ENCODE peak calls at places on chromosomes 3 and 15, in seven cellular contexts. I is HepG2, T is GM12878, F is H1, K is GM12892, E is K562, V is SK-N-SH. Y is an unnamed sample.

GRCh38 chr15:41557673-41558399 is 1.2 kb upstream of the TYRO3 start:
- DNase-seq in I (peak; percentile 47), T (peak; percentile 7), F (peak; percentile 84), K (peak; percentile 43), E (peak; percentile 79), V (peak; percentile 89), Y (peak; percentile 69)

GRCh38 chr15:78304487-78305413 is 5.3 kb upstream of the SKIC8 start:
- DNase-seq in I (no peak), T (no peak), F (peak; percentile 43), K (no peak), E (no peak), V (no peak), Y (no peak)

GRCh38 chr3:153209596-153209995 is 47.6 kb downstream of the RAP2B start:
- DNase-seq in I (no peak), T (no peak), F (peak; percentile 64), K (no peak), E (no peak), V (no peak), Y (no peak)

GRCh38 chr3:124273651-124274050 is 281.7 kb upstream of the ROPN1 start:
- DNase-seq in I (no peak), T (no peak), F (no peak), K (no peak), E (no peak), V (no peak), Y (no peak)

GRCh38 chr3:167109746-167110145 is 270.4 kb downstream of the ZBBX start:
- DNase-seq in I (no peak), T (no peak), F (no peak), K (no peak), E (no peak), V (no peak), Y (no peak)

GRCh38 chr15:82315519-82316246 is 33.6 kb downstream of the GOLGA6L10 start:
- DNase-seq in I (no peak), T (no peak), F (no peak), K (no peak), E (no peak), V (no peak), Y (no peak)

GRCh38 chr3:16907245-16907644 is 22.5 kb downstream of the PLCL2 start:
- DNase-seq in I (no peak), T (no peak), F (no peak), K (no peak), E (peak; percentile 16), V (no peak), Y (no peak)

GRCh38 chr15:40845511-40846284 is 1.9 kb downstream of the SPINT1 start:
- DNase-seq in I (peak; percentile 86), T (no peak), F (no peak), K (no peak), E (peak; percentile 19), V (no peak), Y (no peak)

GRCh38 chr3:170344971-170345370 is 12.5 kb upstream of the SKIL start:
- DNase-seq in I (no peak), T (no peak), F (no peak), K (no peak), E (no peak), V (no peak), Y (no peak)

GRCh38 chr3:41632705-41633104 is 329.2 kb downstream of the ULK4 start:
- DNase-seq in I (no peak), T (no peak), F (no peak), K (no peak), E (no peak), V (no peak), Y (no peak)

GRCh38 chr3:127799476-127800222 is 22.7 kb downstream of the MGLL start:
- DNase-seq in I (no peak), T (no peak), F (no peak), K (no peak), E (no peak), V (no peak), Y (no peak)

GRCh38 chr3:160784853-160785252 is 28.8 kb downstream of the PPM1L start:
- DNase-seq in I (no peak), T (no peak), F (no peak), K (no peak), E (no peak), V (no peak), Y (no peak)

GRCh38 chr3:196670335-196670734 is 30.8 kb downstream of the NRROS start:
- DNase-seq in I (no peak), T (no peak), F (no peak), K (no peak), E (no peak), V (no peak), Y (no peak)

GRCh38 chr3:44284949-44285348 is 43.3 kb downstream of the TOPAZ1 start:
- DNase-seq in I (no peak), T (no peak), F (no peak), K (no peak), E (no peak), V (no peak), Y (no peak)

GRCh38 chr15:79990997-79991334 is 20.0 kb upstream of the BCL2A1 start:
- DNase-seq in I (no peak), T (no peak), F (no peak), K (no peak), E (no peak), V (no peak), Y (no peak)

GRCh38 chr3:66165679-66166078 is 55.1 kb upstream of the SLC25A26 start:
- DNase-seq in I (no peak), T (no peak), F (no peak), K (no peak), E (peak; percentile 6), V (no peak), Y (no peak)

GRCh38 chr3:5811051-5811450 is 623.5 kb downstream of the EDEM1 start:
- DNase-seq in I (no peak), T (no peak), F (no peak), K (no peak), E (no peak), V (no peak), Y (no peak)

GRCh38 chr15:50234764-50235163 is 30.8 kb downstream of the HDC start:
- DNase-seq in I (no peak), T (no peak), F (no peak), K (no peak), E (no peak), V (no peak), Y (no peak)

DNA sequence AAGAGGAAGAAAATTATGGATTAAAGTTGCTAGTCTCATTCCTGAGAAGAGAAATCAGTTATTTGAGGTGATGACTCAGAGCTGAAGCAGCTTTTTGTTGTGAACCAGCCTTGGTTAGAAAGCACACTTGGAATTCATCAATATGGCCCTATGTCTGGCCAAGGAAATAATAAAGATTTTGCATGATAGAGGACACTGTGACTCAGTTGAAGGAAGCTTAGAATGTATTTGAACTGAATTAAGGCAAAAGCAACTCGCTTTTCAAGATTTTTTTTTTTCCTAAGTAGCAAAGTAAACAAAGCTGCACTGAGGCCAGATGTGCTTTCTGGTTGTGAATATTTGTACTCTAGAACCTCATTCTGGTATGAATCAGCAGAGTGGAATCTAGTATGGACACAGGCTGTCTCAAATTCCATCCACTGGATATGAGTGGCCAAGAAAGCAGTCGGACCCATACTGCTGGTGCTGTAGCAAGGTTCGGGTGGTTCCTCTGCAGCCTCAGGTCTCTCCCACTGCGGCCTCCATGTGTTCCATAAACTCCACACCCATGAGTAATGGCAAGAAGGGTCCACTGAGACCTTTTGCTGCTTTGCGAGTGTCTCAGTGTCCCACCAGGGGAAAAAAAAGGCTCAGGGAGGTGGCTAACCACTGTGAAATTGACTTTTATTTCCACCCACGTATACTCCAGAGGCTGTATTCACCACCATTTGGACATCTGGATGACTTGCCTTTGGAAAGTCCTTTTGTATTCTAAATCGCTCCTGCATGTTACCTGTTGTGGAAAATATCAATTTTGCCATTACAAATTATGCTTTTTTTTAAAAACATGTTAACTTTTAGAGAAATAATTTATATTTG is 53.1 kb downstream of the TGFBR2 start:
- DNase-seq in I (peak; percentile 78), T (no peak), F (no peak), K (no peak), E (no peak), V (no peak), Y (no peak)
- TF ChIP-seq POLR2AphosphoS5 in I (no peak), T (no peak), F (no peak), K (no peak), E (no peak), V (peak; percentile 57), Y (no peak)

GRCh38 chr15:39468828-39469227 is 112.1 kb upstream of the THBS1 start:
- DNase-seq in I (no peak), T (no peak), F (no peak), K (no peak), E (no peak), V (no peak), Y (no peak)

GRCh38 chr15:39468341-39468740 is 112.5 kb upstream of the THBS1 start:
- DNase-seq in I (no peak), T (no peak), F (no peak), K (no peak), E (no peak), V (no peak), Y (no peak)

GRCh38 chr15:39465843-39466242 is 115.0 kb upstream of the THBS1 start:
- DNase-seq in I (no peak), T (no peak), F (no peak), K (no peak), E (no peak), V (no peak), Y (no peak)

GRCh38 chr15:39462691-39463090 is 118.2 kb upstream of the THBS1 start:
- DNase-seq in I (no peak), T (no peak), F (no peak), K (no peak), E (no peak), V (no peak), Y (no peak)

GRCh38 chr15:39466428-39466827 is 114.5 kb upstream of the THBS1 start:
- DNase-seq in I (no peak), T (no peak), F (no peak), K (no peak), E (no peak), V (no peak), Y (no peak)
- TF ChIP-seq TAF1 in I (no peak), T (no peak), F (no peak), K (no peak), E (no peak), V (no peak), Y (no peak)

GRCh38 chr3:38016847-38017444 is 12.5 kb downstream of the PLCD1 start:
- DNase-seq in I (no peak), T (no peak), F (no peak), K (no peak), E (no peak), V (no peak), Y (no peak)
- TF ChIP-seq POLR2AphosphoS5 in I (no peak), T (no peak), F (no peak), K (no peak), E (no peak), V (no peak), Y (no peak)

DNA sequence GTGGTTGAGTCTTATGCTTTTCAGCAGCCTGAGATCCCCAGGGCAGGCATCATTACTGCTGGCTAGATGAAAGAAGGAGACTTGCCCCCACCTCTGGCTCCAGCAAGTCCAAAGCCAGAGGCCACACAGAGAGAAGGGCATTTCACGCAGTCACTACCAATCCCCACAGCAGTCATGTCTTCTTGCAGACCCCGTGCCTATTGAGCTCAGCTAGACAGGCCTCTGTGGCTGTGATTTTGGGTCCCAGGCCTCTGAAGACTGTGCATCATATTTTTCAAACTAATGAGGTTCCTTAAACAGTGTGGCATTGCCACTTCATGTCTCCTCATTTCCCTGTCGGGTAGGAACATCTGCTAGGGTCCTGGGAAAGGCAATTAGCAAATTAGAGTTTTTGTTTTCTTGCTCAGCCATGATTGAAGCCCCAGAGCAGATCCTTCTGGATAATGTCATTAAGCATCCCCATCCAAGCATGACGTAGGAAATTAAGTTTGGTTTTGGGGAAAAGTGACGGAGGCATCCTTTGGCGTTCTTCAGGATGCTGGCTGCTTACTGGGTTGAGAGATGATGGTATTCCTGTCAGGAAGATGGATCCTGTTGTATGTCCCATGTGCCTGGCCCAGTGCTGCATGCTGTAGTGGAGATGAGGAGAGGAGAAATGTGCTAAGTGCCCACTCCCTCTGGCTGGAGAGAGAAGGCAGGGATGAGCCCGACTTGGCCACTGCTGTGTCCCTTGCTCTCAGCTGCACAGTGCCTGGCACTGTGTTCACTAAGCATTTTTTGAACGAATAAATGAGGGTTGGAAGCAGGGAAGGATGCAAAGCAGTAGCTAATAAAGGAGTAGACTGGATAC is 7.0 kb downstream of the SPSB4 start:
- DNase-seq in I (no peak), T (no peak), F (peak; percentile 32), K (no peak), E (no peak), V (peak; percentile 72), Y (no peak)
- TF ChIP-seq TAF1 in I (no peak), T (no peak), F (no peak), K (no peak), E (no peak), V (no peak), Y (no peak)

Y was measured in GM12891.